ENCODE peak calls at places on chromosomes 2 and 18, in six cellular contexts. H is HTR-8/SVneo, D is choroid plexus epithelial cell, Z is AG09319, Y is GM20000, U is T-helper 17 cell. E is an unnamed sample.

GRCh38 chr2:53460347-53460746 is 307.3 kb upstream of the CHAC2 start:
- DNase-seq in H (no peak), D (peak; percentile 5), Z (no peak), Y (no peak), U (no peak), E (no peak)

GRCh38 chr2:209864716-209865295 is 93.2 kb downstream of the UNC80 start:
- DNase-seq in H (no peak), D (no peak), Z (no peak), Y (no peak), U (no peak), E (no peak)

GRCh38 chr2:162382283-162382682 is 38.4 kb downstream of the GCA start:
- DNase-seq in H (no peak), D (peak; percentile 47), Z (no peak), Y (no peak), U (no peak), E (no peak)

GRCh38 chr2:176104338-176105077 is 2.6 kb upstream of the HOXD11 start:
- DNase-seq in H (peak; percentile 74), D (no peak), Z (no peak), Y (no peak), U (no peak), E (no peak)

GRCh38 chr2:127631997-127632581 is 13.9 kb upstream of the GPR17 start:
- DNase-seq in H (no peak), D (no peak), Z (no peak), Y (no peak), U (no peak), E (no peak)

GRCh38 chr2:193963472-193964119 is 1693.4 kb upstream of the SLC39A10 start:
- DNase-seq in H (peak; percentile 5), D (peak; percentile 80), Z (no peak), Y (peak; percentile 3), U (no peak), E (no peak)

GRCh38 chr2:43127208-43127940 is 99.0 kb downstream of the ZFP36L2 start:
- DNase-seq in H (no peak), D (peak; percentile 55), Z (no peak), Y (peak; percentile 74), U (peak; percentile 93), E (peak; percentile 82)

GRCh38 chr2:45669109-45669508 is 17.6 kb downstream of the PRKCE start:
- DNase-seq in H (no peak), D (peak; percentile 41), Z (no peak), Y (no peak), U (no peak), E (no peak)

GRCh38 chr2:15712551-15713342 is 121.1 kb downstream of the DDX1 start:
- DNase-seq in H (no peak), D (no peak), Z (no peak), Y (no peak), U (no peak), E (no peak)

GRCh38 chr2:151289972-151290335 is 486 bp upstream of the NMI start:
- DNase-seq in H (peak; percentile 32), D (no peak), Z (peak; percentile 63), Y (no peak), U (no peak), E (peak; percentile 20)

GRCh38 chr2:202529389-202529788 is 105.4 kb upstream of the FAM117B start:
- DNase-seq in H (peak; percentile 19), D (peak; percentile 67), Z (no peak), Y (no peak), U (no peak), E (no peak)

GRCh38 chr18:6757966-6758365 is 28.4 kb downstream of the ARHGAP28 start:
- DNase-seq in H (no peak), D (no peak), Z (no peak), Y (no peak), U (no peak), E (no peak)

GRCh38 chr2:2271471-2271941 is 59.6 kb downstream of the MYT1L start:
- DNase-seq in H (peak; percentile 33), D (no peak), Z (no peak), Y (no peak), U (no peak), E (no peak)

GRCh38 chr2:208315081-208315788 is 49.2 kb downstream of the PIKFYVE start:
- DNase-seq in H (no peak), D (peak; percentile 63), Z (peak; percentile 18), Y (peak; percentile 36), U (no peak), E (peak; percentile 46)

GRCh38 chr18:31679133-31679731 is 5.1 kb downstream of the B4GALT6 start:
- DNase-seq in H (no peak), D (peak; percentile 80), Z (no peak), Y (no peak), U (no peak), E (no peak)

GRCh38 chr2:231123362-231123898 is 1.4 kb downstream of the HTR2B start:
- DNase-seq in H (no peak), D (peak; percentile 84), Z (no peak), Y (peak; percentile 10), U (no peak), E (no peak)

GRCh38 chr2:191318037-191318728 is 73.0 kb downstream of the MYO1B start:
- DNase-seq in H (no peak), D (peak; percentile 82), Z (no peak), Y (no peak), U (no peak), E (no peak)

GRCh38 chr2:17578466-17578928 is 38.0 kb downstream of the VSNL1 start:
- DNase-seq in H (no peak), D (no peak), Z (no peak), Y (no peak), U (no peak), E (peak; percentile 20)

GRCh38 chr2:206004004-206004693 is 81.8 kb downstream of the INO80D start:
- DNase-seq in H (peak; percentile 7), D (peak; percentile 37), Z (no peak), Y (no peak), U (no peak), E (no peak)

GRCh38 chr2:168641636-168642035 is 160.8 kb upstream of the NOSTRIN start:
- DNase-seq in H (no peak), D (peak; percentile 70), Z (no peak), Y (no peak), U (no peak), E (no peak)

GRCh38 chr2:5589183-5589582 is 103.0 kb upstream of the SOX11 start:
- DNase-seq in H (no peak), D (no peak), Z (no peak), Y (no peak), U (no peak), E (no peak)

GRCh38 chr2:44578401-44579135 is 216.8 kb downstream of the CAMKMT start:
- DNase-seq in H (peak; percentile 14), D (peak; percentile 84), Z (peak; percentile 22), Y (peak; percentile 65), U (no peak), E (peak; percentile 60)

GRCh38 chr2:66255871-66256270 is 179.1 kb upstream of the MEIS1 start:
- DNase-seq in H (no peak), D (no peak), Z (no peak), Y (no peak), U (no peak), E (no peak)

GRCh38 chr18:22868831-22869230 is 64.3 kb upstream of the RBBP8 start:
- DNase-seq in H (no peak), D (no peak), Z (no peak), Y (no peak), U (no peak), E (no peak)

GRCh38 chr2:126655066-126655465 is 892 bp upstream of the GYPC start:
- DNase-seq in H (no peak), D (no peak), Z (no peak), Y (no peak), U (no peak), E (no peak)

GRCh38 chr2:237281900-237282306 is 132.1 kb downstream of the COL6A3 start:
- DNase-seq in H (peak; percentile 52), D (peak; percentile 92), Z (peak; percentile 86), Y (no peak), U (no peak), E (no peak)

GRCh38 chr18:27713037-27713726 is 463.7 kb downstream of the CDH2 start:
- DNase-seq in H (no peak), D (peak; percentile 39), Z (no peak), Y (no peak), U (no peak), E (no peak)

GRCh38 chr2:231710751-231711676 is 2.7 kb downstream of the PTMA start:
- DNase-seq in H (no peak), D (peak; percentile 35), Z (no peak), Y (no peak), U (no peak), E (no peak)